ENCODE peak calls at places on chromosome 6, in ten cellular contexts. One of them, this sample, is unnamed.
A peak's percentile ranks its signal among the peaks of the same experiment; 100 is the strongest.

GRCh38 chr6:24205020-24205492 is 79.0 kb downstream of the NRSN1 start:
- DNase-seq in tibial nerve: peak; percentile 30
- DNase-seq in H1: no peak
- DNase-seq in gastrocnemius medialis: no peak
- DNase-seq in sigmoid colon: no peak
- DNase-seq in thyroid gland: peak; percentile 15
- DNase-seq in uterus: no peak
- DNase-seq in stomach: no peak
- DNase-seq in IMR-90: peak; percentile 38
- DNase-seq in Peyer's patch: no peak
- DNase-seq in this sample: no peak

GRCh38 chr6:87139236-87139635 is 16.1 kb upstream of the ZNF292 start:
- DNase-seq in tibial nerve: peak; percentile 25
- DNase-seq in H1: no peak
- DNase-seq in gastrocnemius medialis: no peak
- DNase-seq in sigmoid colon: no peak
- DNase-seq in thyroid gland: no peak
- DNase-seq in uterus: no peak
- DNase-seq in stomach: no peak
- DNase-seq in IMR-90: peak; percentile 62
- DNase-seq in Peyer's patch: no peak
- DNase-seq in this sample: peak; percentile 17

GRCh38 chr6:55528624-55529023 is 50.4 kb downstream of the HMGCLL1 start:
- DNase-seq in tibial nerve: no peak
- DNase-seq in H1: no peak
- DNase-seq in gastrocnemius medialis: no peak
- DNase-seq in sigmoid colon: no peak
- DNase-seq in thyroid gland: no peak
- DNase-seq in uterus: no peak
- DNase-seq in stomach: no peak
- DNase-seq in IMR-90: peak; percentile 37
- DNase-seq in Peyer's patch: no peak
- DNase-seq in this sample: no peak

GRCh38 chr6:42710316-42710715 is 12.1 kb downstream of the PRPH2 start:
- DNase-seq in tibial nerve: no peak
- DNase-seq in H1: no peak
- DNase-seq in gastrocnemius medialis: no peak
- DNase-seq in sigmoid colon: no peak
- DNase-seq in thyroid gland: no peak
- DNase-seq in uterus: no peak
- DNase-seq in stomach: no peak
- DNase-seq in IMR-90: peak; percentile 61
- DNase-seq in Peyer's patch: no peak
- DNase-seq in this sample: no peak

GRCh38 chr6:140043762-140044378 is 669.4 kb upstream of the CITED2 start:
- DNase-seq in tibial nerve: no peak
- DNase-seq in H1: no peak
- DNase-seq in gastrocnemius medialis: no peak
- DNase-seq in sigmoid colon: no peak
- DNase-seq in thyroid gland: no peak
- DNase-seq in uterus: no peak
- DNase-seq in stomach: no peak
- DNase-seq in IMR-90: peak; percentile 53
- DNase-seq in Peyer's patch: no peak
- DNase-seq in this sample: no peak

GRCh38 chr6:135227349-135227748 is 46.2 kb downstream of the MYB start:
- DNase-seq in tibial nerve: no peak
- DNase-seq in H1: no peak
- DNase-seq in gastrocnemius medialis: no peak
- DNase-seq in sigmoid colon: no peak
- DNase-seq in thyroid gland: no peak
- DNase-seq in uterus: no peak
- DNase-seq in stomach: no peak
- DNase-seq in IMR-90: no peak
- DNase-seq in Peyer's patch: no peak
- DNase-seq in this sample: no peak

GRCh38 chr6:164700497-164700896 is 608.9 kb downstream of the C6orf118 start:
- DNase-seq in tibial nerve: no peak
- DNase-seq in H1: no peak
- DNase-seq in gastrocnemius medialis: no peak
- DNase-seq in sigmoid colon: no peak
- DNase-seq in thyroid gland: no peak
- DNase-seq in uterus: no peak
- DNase-seq in stomach: no peak
- DNase-seq in IMR-90: no peak
- DNase-seq in Peyer's patch: no peak
- DNase-seq in this sample: no peak

GRCh38 chr6:165729307-165729936 is 66.4 kb upstream of the PDE10A start:
- DNase-seq in tibial nerve: peak; percentile 43
- DNase-seq in H1: no peak
- DNase-seq in gastrocnemius medialis: no peak
- DNase-seq in sigmoid colon: no peak
- DNase-seq in thyroid gland: peak; percentile 39
- DNase-seq in uterus: peak; percentile 33
- DNase-seq in stomach: peak; percentile 44
- DNase-seq in IMR-90: peak; percentile 10
- DNase-seq in Peyer's patch: no peak
- DNase-seq in this sample: peak; percentile 39

GRCh38 chr6:3808759-3809514 is 40.2 kb upstream of the FAM50B start:
- DNase-seq in tibial nerve: peak; percentile 56
- DNase-seq in H1: no peak
- DNase-seq in gastrocnemius medialis: peak; percentile 84
- DNase-seq in sigmoid colon: peak; percentile 83
- DNase-seq in thyroid gland: peak; percentile 39
- DNase-seq in uterus: peak; percentile 47
- DNase-seq in stomach: peak; percentile 55
- DNase-seq in IMR-90: peak; percentile 90
- DNase-seq in Peyer's patch: no peak
- DNase-seq in this sample: peak; percentile 22

GRCh38 chr6:122798099-122798641 is 9.1 kb downstream of the SMPDL3A start:
- DNase-seq in tibial nerve: no peak
- DNase-seq in H1: no peak
- DNase-seq in gastrocnemius medialis: peak; percentile 53
- DNase-seq in sigmoid colon: no peak
- DNase-seq in thyroid gland: no peak
- DNase-seq in uterus: no peak
- DNase-seq in stomach: peak; percentile 78
- DNase-seq in IMR-90: peak; percentile 84
- DNase-seq in Peyer's patch: no peak
- DNase-seq in this sample: peak; percentile 81

GRCh38 chr6:13597073-13597472 is 18.1 kb upstream of the NOL7 start:
- DNase-seq in tibial nerve: no peak
- DNase-seq in H1: no peak
- DNase-seq in gastrocnemius medialis: no peak
- DNase-seq in sigmoid colon: no peak
- DNase-seq in thyroid gland: no peak
- DNase-seq in uterus: no peak
- DNase-seq in stomach: no peak
- DNase-seq in IMR-90: no peak
- DNase-seq in Peyer's patch: no peak
- DNase-seq in this sample: no peak

GRCh38 chr6:84738996-84739865 is 25.2 kb downstream of the TBX18 start:
- DNase-seq in tibial nerve: no peak
- DNase-seq in H1: no peak
- DNase-seq in gastrocnemius medialis: no peak
- DNase-seq in sigmoid colon: no peak
- DNase-seq in thyroid gland: no peak
- DNase-seq in uterus: no peak
- DNase-seq in stomach: no peak
- DNase-seq in IMR-90: no peak
- DNase-seq in Peyer's patch: no peak
- DNase-seq in this sample: no peak

GRCh38 chr6:10759884-10760329 is 12.3 kb downstream of the TMEM14B start:
- DNase-seq in tibial nerve: no peak
- DNase-seq in H1: no peak
- DNase-seq in gastrocnemius medialis: peak; percentile 26
- DNase-seq in sigmoid colon: peak; percentile 69
- DNase-seq in thyroid gland: peak; percentile 76
- DNase-seq in uterus: peak; percentile 39
- DNase-seq in stomach: no peak
- DNase-seq in IMR-90: peak; percentile 89
- DNase-seq in Peyer's patch: no peak
- DNase-seq in this sample: no peak

GRCh38 chr6:7673063-7673536 is 52.8 kb upstream of the BMP6 start:
- DNase-seq in tibial nerve: peak; percentile 45
- DNase-seq in H1: peak; percentile 25
- DNase-seq in gastrocnemius medialis: peak; percentile 62
- DNase-seq in sigmoid colon: peak; percentile 74
- DNase-seq in thyroid gland: peak; percentile 55
- DNase-seq in uterus: peak; percentile 19
- DNase-seq in stomach: peak; percentile 32
- DNase-seq in IMR-90: peak; percentile 5
- DNase-seq in Peyer's patch: no peak
- DNase-seq in this sample: peak; percentile 63

GRCh38 chr6:3510178-3510577 is 53.3 kb upstream of the SLC22A23 start:
- DNase-seq in tibial nerve: no peak
- DNase-seq in H1: no peak
- DNase-seq in gastrocnemius medialis: no peak
- DNase-seq in sigmoid colon: no peak
- DNase-seq in thyroid gland: no peak
- DNase-seq in uterus: no peak
- DNase-seq in stomach: no peak
- DNase-seq in IMR-90: no peak
- DNase-seq in Peyer's patch: no peak
- DNase-seq in this sample: no peak

GRCh38 chr6:47112311-47112710 is 70.2 kb upstream of the ADGRF1 start:
- DNase-seq in tibial nerve: no peak
- DNase-seq in H1: no peak
- DNase-seq in gastrocnemius medialis: no peak
- DNase-seq in sigmoid colon: no peak
- DNase-seq in thyroid gland: no peak
- DNase-seq in uterus: no peak
- DNase-seq in stomach: no peak
- DNase-seq in IMR-90: no peak
- DNase-seq in Peyer's patch: no peak
- DNase-seq in this sample: no peak
- H3K27ac ChIP-seq in tibial nerve: no peak overlapping the region
- H3K27ac ChIP-seq in H1: no peak overlapping the region
- H3K27ac ChIP-seq in gastrocnemius medialis: no peak overlapping the region
- H3K27ac ChIP-seq in sigmoid colon: no peak overlapping the region
- H3K27ac ChIP-seq in thyroid gland: no peak overlapping the region
- H3K27ac ChIP-seq in uterus: no peak overlapping the region
- H3K27ac ChIP-seq in stomach: no peak overlapping the region
- H3K27ac ChIP-seq in IMR-90: no peak overlapping the region
- H3K27ac ChIP-seq in Peyer's patch: no peak overlapping the region
- H3K27ac ChIP-seq in this sample: peak overlapping the region; percentile 30

DNA sequence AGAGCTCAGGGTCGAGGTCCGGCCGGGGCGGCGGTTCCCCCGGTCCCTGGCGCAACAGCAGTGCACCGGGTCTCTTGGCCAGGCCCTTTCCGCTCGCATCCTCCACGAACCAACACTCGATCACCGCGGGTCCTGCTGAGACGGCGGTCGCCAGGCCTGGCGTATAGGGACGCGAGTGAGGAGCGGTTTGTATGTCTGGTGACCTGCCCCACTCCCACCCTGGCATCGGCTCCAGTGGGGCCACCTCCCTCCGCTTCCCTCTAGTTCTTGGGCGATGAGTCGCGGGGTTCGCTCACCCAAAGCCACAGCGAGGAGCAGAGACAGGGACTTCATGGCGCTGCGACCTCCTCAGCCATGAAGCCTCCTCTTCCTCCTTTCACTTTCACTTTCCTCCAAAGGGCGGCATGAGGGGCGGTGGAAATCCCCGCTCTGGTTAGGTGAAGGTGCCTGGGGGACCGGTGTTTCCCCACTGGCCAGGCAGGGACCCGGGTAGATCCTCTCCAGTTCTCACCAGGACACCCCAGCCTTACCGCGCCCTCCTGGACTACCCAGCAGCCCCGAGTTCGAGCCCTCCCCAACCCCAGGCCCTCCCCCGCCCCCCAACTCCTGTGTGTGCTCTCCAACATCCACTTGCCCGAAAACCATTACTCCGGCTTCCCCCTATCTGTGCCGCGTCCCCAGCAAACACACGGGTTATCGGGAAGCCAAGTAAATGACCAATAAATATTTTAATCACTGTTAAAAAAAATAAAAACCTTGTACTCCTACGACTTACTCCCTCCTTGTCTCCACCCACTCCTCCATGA is at the start of gene TAPBP:
- DNase-seq in tibial nerve: peak; percentile 40
- DNase-seq in H1: no peak
- DNase-seq in gastrocnemius medialis: peak; percentile 49
- DNase-seq in sigmoid colon: peak; percentile 83
- DNase-seq in thyroid gland: peak; percentile 65
- DNase-seq in uterus: peak; percentile 63
- DNase-seq in stomach: peak; percentile 60
- DNase-seq in IMR-90: peak; percentile 72
- DNase-seq in Peyer's patch: peak; percentile 82
- DNase-seq in this sample: peak; percentile 77
- TF ChIP-seq POLR2A in tibial nerve: peak; percentile 49
- TF ChIP-seq POLR2A in H1: no peak
- TF ChIP-seq POLR2A in gastrocnemius medialis: peak; percentile 53
- TF ChIP-seq POLR2A in sigmoid colon: peak; percentile 25
- TF ChIP-seq POLR2A in thyroid gland: peak; percentile 72
- TF ChIP-seq POLR2A in uterus: peak; percentile 40
- TF ChIP-seq POLR2A in stomach: no peak
- TF ChIP-seq POLR2A in IMR-90: peak; percentile 75
- TF ChIP-seq POLR2A in Peyer's patch: peak; percentile 32
- TF ChIP-seq POLR2A in this sample: peak; percentile 76

DNA sequence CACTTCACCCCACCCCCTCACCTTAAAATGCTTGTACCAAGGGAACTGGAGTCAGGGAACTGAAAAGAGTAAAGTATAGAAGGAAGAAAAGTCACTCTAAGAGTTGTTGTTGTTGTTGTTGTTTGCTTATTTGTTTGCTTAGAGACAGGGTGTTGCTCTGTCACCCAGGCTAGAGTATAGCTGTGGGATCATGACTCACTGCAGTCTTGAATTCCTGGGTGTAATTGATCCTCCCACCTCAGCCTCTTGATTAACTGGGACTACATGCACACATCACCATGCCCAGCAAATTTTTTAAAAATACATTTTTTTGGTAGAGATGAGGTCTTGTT is 681.6 kb upstream of the GJE1 start:
- DNase-seq in tibial nerve: no peak
- DNase-seq in H1: no peak
- DNase-seq in gastrocnemius medialis: no peak
- DNase-seq in sigmoid colon: no peak
- DNase-seq in thyroid gland: no peak
- DNase-seq in uterus: no peak
- DNase-seq in stomach: no peak
- DNase-seq in IMR-90: no peak
- DNase-seq in Peyer's patch: no peak
- DNase-seq in this sample: no peak
- H3K27ac ChIP-seq in tibial nerve: no peak overlapping the region
- H3K27ac ChIP-seq in H1: no peak overlapping the region
- H3K27ac ChIP-seq in gastrocnemius medialis: no peak overlapping the region
- H3K27ac ChIP-seq in sigmoid colon: no peak overlapping the region
- H3K27ac ChIP-seq in thyroid gland: no peak overlapping the region
- H3K27ac ChIP-seq in uterus: no peak overlapping the region
- H3K27ac ChIP-seq in stomach: no peak overlapping the region
- H3K27ac ChIP-seq in IMR-90: peak overlapping the region; percentile 88
- H3K27ac ChIP-seq in Peyer's patch: no peak overlapping the region
- H3K27ac ChIP-seq in this sample: no peak overlapping the region

DNA sequence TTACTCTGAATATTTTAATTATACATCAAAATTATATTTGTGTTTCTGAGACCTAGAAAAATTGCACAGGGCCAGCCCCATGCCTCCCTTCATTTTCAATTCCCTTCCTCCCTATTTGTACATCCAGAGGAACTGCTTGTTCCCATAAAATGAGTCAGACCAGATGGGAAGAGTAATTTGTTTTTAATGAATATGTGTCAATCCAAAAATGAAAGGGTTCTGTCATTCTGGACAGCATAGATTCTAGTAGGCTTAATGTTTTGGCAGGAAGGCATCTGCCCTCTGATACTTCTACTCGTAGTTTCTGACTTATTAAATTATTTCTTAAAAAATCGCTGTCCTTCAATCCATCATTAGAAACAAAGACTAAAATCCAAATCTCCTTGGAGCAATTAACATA is 665.5 kb downstream of the TENT5A start:
- DNase-seq in tibial nerve: no peak
- DNase-seq in H1: no peak
- DNase-seq in gastrocnemius medialis: no peak
- DNase-seq in sigmoid colon: no peak
- DNase-seq in thyroid gland: no peak
- DNase-seq in uterus: no peak
- DNase-seq in stomach: no peak
- DNase-seq in IMR-90: no peak
- DNase-seq in Peyer's patch: no peak
- DNase-seq in this sample: no peak
- TF ChIP-seq POLR2A in tibial nerve: no peak
- TF ChIP-seq POLR2A in H1: no peak
- TF ChIP-seq POLR2A in gastrocnemius medialis: no peak
- TF ChIP-seq POLR2A in sigmoid colon: no peak
- TF ChIP-seq POLR2A in thyroid gland: no peak
- TF ChIP-seq POLR2A in uterus: no peak
- TF ChIP-seq POLR2A in stomach: no peak
- TF ChIP-seq POLR2A in IMR-90: no peak
- TF ChIP-seq POLR2A in Peyer's patch: no peak
- TF ChIP-seq POLR2A in this sample: no peak